ENCODE peak calls at places on chromosomes 13 and 19, in nine cellular contexts. Y is RPMI8226; K is AG04450; A is T-helper 2 cell; N is stimulated activated naive CD8-positive, alpha-beta T cell treated with anti-CD3 and anti-CD28 coated beads, Interleukin-15, Interleukin-2, amounts not matched to agents 100 U/mL and 50 U/mL, for 24 hours; T is left ventricle myocardium superior; W is tibial artery; M is activated CD4-positive, alpha-beta T cell treated with anti-CD3 and anti-CD28 coated beads, Interleukin-2, amount 50 U/mL, for 48 hours; J is EL. D is an unnamed sample.

GRCh38 chr19:43858174-43858573 is 31.1 kb downstream of the ZNF283 start:
- DNase-seq in T (no peak), A (no peak), N (no peak), J (no peak), W (no peak), K (no peak), M (no peak), Y (no peak), D (no peak)

GRCh38 chr19:19342086-19343015 is 21.7 kb downstream of the MAU2 start:
- DNase-seq in N (no peak), M (peak), K (peak), Y (peak), W (no peak), A (no peak), J (peak), T (peak), D (no peak)

GRCh38 chr19:50358483-50359431 is 6.7 kb downstream of the NAPSA start:
- DNase-seq in J (peak), A (peak), N (peak), M (peak), K (no peak), W (peak), T (peak), Y (peak), D (peak)

GRCh38 chr13:21124853-21125252 is 51.5 kb downstream of the SKA3 start:
- DNase-seq in W (no peak), Y (peak), J (peak), T (no peak), N (no peak), K (no peak), M (no peak), A (no peak), D (peak)

GRCh38 chr13:60150538-60150937 is 13.2 kb downstream of the DIAPH3 start:
- DNase-seq in M (no peak), K (no peak), T (no peak), N (no peak), J (no peak), Y (no peak), A (no peak), W (no peak), D (no peak)

GRCh38 chr19:2627319-2627829 is 75.1 kb downstream of the GNG7 start:
- DNase-seq in N (peak), M (peak), A (peak), J (peak), K (peak), Y (peak), T (peak), W (peak), D (peak)

GRCh38 chr19:17125728-17126677 is 50.4 kb downstream of the MYO9B start:
- DNase-seq in K (no peak), J (no peak), Y (no peak), W (peak), A (peak), T (peak), M (peak), N (peak), D (peak)

GRCh38 chr13:77701305-77701704 is 3.8 kb downstream of the SLAIN1 start:
- DNase-seq in A (no peak), T (no peak), Y (no peak), W (no peak), K (no peak), M (no peak), J (no peak), N (no peak), D (no peak)

GRCh38 chr19:47157455-47158321 is 27.1 kb downstream of the SAE1 start:
- DNase-seq in N (peak), W (no peak), K (peak), Y (peak), J (peak), A (no peak), T (peak), M (no peak), D (no peak)